ENCODE peak calls at places on chromosomes 11 and 22, in eight cellular contexts. One of them, this sample, is unnamed. For H3K9me3, the result is how much of the 10 kb centered on the place peaks cover.

GRCh38 chr11:78638704-78639380 is 64.2 kb upstream of the NARS2 start:
- DNase-seq in CD8-positive, alpha-beta memory T cell: no peak
- DNase-seq in IMR-90: no peak
- DNase-seq in endothelial cell of umbilical vein: no peak
- DNase-seq in iPS DF 6.9: no peak
- DNase-seq in Peyer's patch: no peak
- DNase-seq in pancreas: no peak
- DNase-seq in neural progenitor cell: no peak
- DNase-seq in this sample: no peak

GRCh38 chr11:80519591-80520258 is 1078.9 kb upstream of the TENM4 start:
- DNase-seq in CD8-positive, alpha-beta memory T cell: no peak
- DNase-seq in IMR-90: no peak
- DNase-seq in endothelial cell of umbilical vein: no peak
- DNase-seq in iPS DF 6.9: no peak
- DNase-seq in Peyer's patch: no peak
- DNase-seq in pancreas: no peak
- DNase-seq in neural progenitor cell: no peak
- DNase-seq in this sample: no peak

GRCh38 chr11:109123811-109124787 is 297.9 kb upstream of the C11orf87 start:
- DNase-seq in CD8-positive, alpha-beta memory T cell: no peak
- DNase-seq in IMR-90: peak
- DNase-seq in endothelial cell of umbilical vein: no peak
- DNase-seq in iPS DF 6.9: no peak
- DNase-seq in Peyer's patch: no peak
- DNase-seq in pancreas: no peak
- DNase-seq in neural progenitor cell: no peak
- DNase-seq in this sample: no peak

GRCh38 chr11:106601637-106602297 is 416.5 kb downstream of the GUCY1A2 start:
- DNase-seq in CD8-positive, alpha-beta memory T cell: no peak
- DNase-seq in IMR-90: no peak
- DNase-seq in endothelial cell of umbilical vein: no peak
- DNase-seq in iPS DF 6.9: no peak
- DNase-seq in Peyer's patch: no peak
- DNase-seq in pancreas: no peak
- DNase-seq in neural progenitor cell: no peak
- DNase-seq in this sample: no peak

GRCh38 chr22:35533365-35534029 is 7.1 kb upstream of the RASD2 start:
- DNase-seq in CD8-positive, alpha-beta memory T cell: no peak
- DNase-seq in IMR-90: no peak
- DNase-seq in endothelial cell of umbilical vein: no peak
- DNase-seq in iPS DF 6.9: no peak
- DNase-seq in Peyer's patch: no peak
- DNase-seq in pancreas: no peak
- DNase-seq in neural progenitor cell: no peak
- DNase-seq in this sample: no peak

GRCh38 chr22:21074092-21074715 is 28.5 kb downstream of the LRRC74B start:
- DNase-seq in CD8-positive, alpha-beta memory T cell: no peak
- DNase-seq in IMR-90: peak
- DNase-seq in endothelial cell of umbilical vein: no peak
- DNase-seq in iPS DF 6.9: no peak
- DNase-seq in Peyer's patch: no peak
- DNase-seq in pancreas: no peak
- DNase-seq in neural progenitor cell: no peak
- DNase-seq in this sample: no peak

GRCh38 chr11:76048763-76049162 is 157.5 kb downstream of the WNT11 start:
- DNase-seq in CD8-positive, alpha-beta memory T cell: peak
- DNase-seq in IMR-90: no peak
- DNase-seq in endothelial cell of umbilical vein: no peak
- DNase-seq in iPS DF 6.9: no peak
- DNase-seq in Peyer's patch: no peak
- DNase-seq in pancreas: no peak
- DNase-seq in neural progenitor cell: peak
- DNase-seq in this sample: no peak

GRCh38 chr22:32804036-32804435 is 2.5 kb downstream of the TIMP3 start:
- DNase-seq in CD8-positive, alpha-beta memory T cell: no peak
- DNase-seq in IMR-90: peak
- DNase-seq in endothelial cell of umbilical vein: no peak
- DNase-seq in iPS DF 6.9: no peak
- DNase-seq in Peyer's patch: no peak
- DNase-seq in pancreas: no peak
- DNase-seq in neural progenitor cell: no peak
- DNase-seq in this sample: no peak

GRCh38 chr11:111514216-111515031 is at the start of gene HOATZ:
- DNase-seq in CD8-positive, alpha-beta memory T cell: no peak
- DNase-seq in IMR-90: no peak
- DNase-seq in endothelial cell of umbilical vein: no peak
- DNase-seq in iPS DF 6.9: no peak
- DNase-seq in Peyer's patch: no peak
- DNase-seq in pancreas: no peak
- DNase-seq in neural progenitor cell: peak
- DNase-seq in this sample: no peak

GRCh38 chr11:114296190-114296978 is at the start of gene NNMT:
- DNase-seq in CD8-positive, alpha-beta memory T cell: no peak
- DNase-seq in IMR-90: peak
- DNase-seq in endothelial cell of umbilical vein: peak
- DNase-seq in iPS DF 6.9: no peak
- DNase-seq in Peyer's patch: no peak
- DNase-seq in pancreas: peak
- DNase-seq in neural progenitor cell: no peak
- DNase-seq in this sample: peak

GRCh38 chr11:114296979-114297372 is 777 bp downstream of the NNMT start:
- DNase-seq in CD8-positive, alpha-beta memory T cell: no peak
- DNase-seq in IMR-90: no peak
- DNase-seq in endothelial cell of umbilical vein: no peak
- DNase-seq in iPS DF 6.9: no peak
- DNase-seq in Peyer's patch: no peak
- DNase-seq in pancreas: no peak
- DNase-seq in neural progenitor cell: no peak
- DNase-seq in this sample: no peak

GRCh38 chr11:114301088-114301487 is 4.9 kb downstream of the NNMT start:
- DNase-seq in CD8-positive, alpha-beta memory T cell: no peak
- DNase-seq in IMR-90: no peak
- DNase-seq in endothelial cell of umbilical vein: no peak
- DNase-seq in iPS DF 6.9: no peak
- DNase-seq in Peyer's patch: no peak
- DNase-seq in pancreas: no peak
- DNase-seq in neural progenitor cell: no peak
- DNase-seq in this sample: no peak

GRCh38 chr11:114297806-114298700 is 1.9 kb downstream of the NNMT start:
- DNase-seq in CD8-positive, alpha-beta memory T cell: no peak
- DNase-seq in IMR-90: no peak
- DNase-seq in endothelial cell of umbilical vein: no peak
- DNase-seq in iPS DF 6.9: no peak
- DNase-seq in Peyer's patch: no peak
- DNase-seq in pancreas: no peak
- DNase-seq in neural progenitor cell: no peak
- DNase-seq in this sample: no peak

GRCh38 chr11:114298701-114299090 is 2.5 kb downstream of the NNMT start:
- DNase-seq in CD8-positive, alpha-beta memory T cell: no peak
- DNase-seq in IMR-90: no peak
- DNase-seq in endothelial cell of umbilical vein: no peak
- DNase-seq in iPS DF 6.9: no peak
- DNase-seq in Peyer's patch: no peak
- DNase-seq in pancreas: no peak
- DNase-seq in neural progenitor cell: no peak
- DNase-seq in this sample: no peak
- H3K4me3 ChIP-seq in CD8-positive, alpha-beta memory T cell: no peak
- H3K4me3 ChIP-seq in IMR-90: peak
- H3K4me3 ChIP-seq in endothelial cell of umbilical vein: peak
- H3K4me3 ChIP-seq in iPS DF 6.9: no peak
- H3K4me3 ChIP-seq in Peyer's patch: peak
- H3K4me3 ChIP-seq in pancreas: no peak
- H3K4me3 ChIP-seq in neural progenitor cell: no peak
- H3K4me3 ChIP-seq in this sample: no peak

GRCh38 chr11:29914203-29914930 is 102.5 kb downstream of the KCNA4 start:
- DNase-seq in CD8-positive, alpha-beta memory T cell: no peak
- DNase-seq in IMR-90: no peak
- DNase-seq in endothelial cell of umbilical vein: no peak
- DNase-seq in iPS DF 6.9: no peak
- DNase-seq in Peyer's patch: no peak
- DNase-seq in pancreas: no peak
- DNase-seq in neural progenitor cell: no peak
- DNase-seq in this sample: no peak

GRCh38 chr11:29913352-29913751 is 103.5 kb downstream of the KCNA4 start:
- DNase-seq in CD8-positive, alpha-beta memory T cell: no peak
- DNase-seq in IMR-90: no peak
- DNase-seq in endothelial cell of umbilical vein: no peak
- DNase-seq in iPS DF 6.9: no peak
- DNase-seq in Peyer's patch: no peak
- DNase-seq in pancreas: no peak
- DNase-seq in neural progenitor cell: no peak
- DNase-seq in this sample: no peak

GRCh38 chr11:29916040-29916439 is 100.8 kb downstream of the KCNA4 start:
- DNase-seq in CD8-positive, alpha-beta memory T cell: no peak
- DNase-seq in IMR-90: no peak
- DNase-seq in endothelial cell of umbilical vein: no peak
- DNase-seq in iPS DF 6.9: no peak
- DNase-seq in Peyer's patch: no peak
- DNase-seq in pancreas: no peak
- DNase-seq in neural progenitor cell: no peak
- DNase-seq in this sample: no peak
- H3K9me3 ChIP-seq in CD8-positive, alpha-beta memory T cell: under half
- H3K9me3 ChIP-seq in IMR-90: under half
- H3K9me3 ChIP-seq in endothelial cell of umbilical vein: under half
- H3K9me3 ChIP-seq in iPS DF 6.9: under half
- H3K9me3 ChIP-seq in Peyer's patch: under half
- H3K9me3 ChIP-seq in pancreas: under half
- H3K9me3 ChIP-seq in neural progenitor cell: under half
- H3K9me3 ChIP-seq in this sample: under half

GRCh38 chr22:46107089-46107664 is 43.1 kb upstream of the PPARA start:
- DNase-seq in CD8-positive, alpha-beta memory T cell: no peak
- DNase-seq in IMR-90: no peak
- DNase-seq in endothelial cell of umbilical vein: no peak
- DNase-seq in iPS DF 6.9: no peak
- DNase-seq in Peyer's patch: peak
- DNase-seq in pancreas: peak
- DNase-seq in neural progenitor cell: no peak
- DNase-seq in this sample: peak
- H3K4me3 ChIP-seq in CD8-positive, alpha-beta memory T cell: no peak
- H3K4me3 ChIP-seq in IMR-90: no peak
- H3K4me3 ChIP-seq in endothelial cell of umbilical vein: no peak
- H3K4me3 ChIP-seq in iPS DF 6.9: no peak
- H3K4me3 ChIP-seq in Peyer's patch: no peak
- H3K4me3 ChIP-seq in pancreas: no peak
- H3K4me3 ChIP-seq in neural progenitor cell: no peak
- H3K4me3 ChIP-seq in this sample: no peak

GRCh38 chr11:27064086-27064485 is 23.5 kb downstream of the BBOX1 start:
- DNase-seq in CD8-positive, alpha-beta memory T cell: no peak
- DNase-seq in IMR-90: no peak
- DNase-seq in endothelial cell of umbilical vein: no peak
- DNase-seq in iPS DF 6.9: no peak
- DNase-seq in Peyer's patch: no peak
- DNase-seq in pancreas: no peak
- DNase-seq in neural progenitor cell: no peak
- DNase-seq in this sample: no peak
- H3K9me3 ChIP-seq in CD8-positive, alpha-beta memory T cell: under half
- H3K9me3 ChIP-seq in IMR-90: under half
- H3K9me3 ChIP-seq in endothelial cell of umbilical vein: under half
- H3K9me3 ChIP-seq in iPS DF 6.9: under half
- H3K9me3 ChIP-seq in Peyer's patch: under half
- H3K9me3 ChIP-seq in pancreas: under half
- H3K9me3 ChIP-seq in neural progenitor cell: under half
- H3K9me3 ChIP-seq in this sample: under half

DNA sequence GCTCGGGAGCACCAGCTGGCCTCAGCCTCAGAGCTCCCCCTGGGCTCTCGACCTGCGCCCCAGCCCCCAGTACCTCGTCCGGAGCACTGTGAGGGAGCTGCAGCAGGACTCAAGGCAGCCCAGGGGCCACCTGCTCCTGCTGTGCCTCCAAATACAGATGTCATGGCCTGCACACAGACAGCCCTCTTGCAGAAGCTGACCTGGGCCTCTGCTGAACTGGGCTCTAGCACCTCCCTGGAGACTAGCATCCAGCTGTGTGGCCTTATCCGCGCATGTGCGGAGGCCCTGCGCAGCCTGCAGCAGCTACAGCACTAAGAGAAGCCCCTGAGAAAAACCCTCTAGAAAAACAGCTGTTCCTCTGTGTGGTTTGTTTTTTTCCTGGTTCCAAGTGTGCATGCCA is 918 bp upstream of the FAM89B start:
- DNase-seq in CD8-positive, alpha-beta memory T cell: no peak
- DNase-seq in IMR-90: no peak
- DNase-seq in endothelial cell of umbilical vein: no peak
- DNase-seq in iPS DF 6.9: no peak
- DNase-seq in Peyer's patch: no peak
- DNase-seq in pancreas: no peak
- DNase-seq in neural progenitor cell: no peak
- DNase-seq in this sample: no peak
- H3K4me3 ChIP-seq in CD8-positive, alpha-beta memory T cell: peak
- H3K4me3 ChIP-seq in IMR-90: no peak
- H3K4me3 ChIP-seq in endothelial cell of umbilical vein: no peak
- H3K4me3 ChIP-seq in iPS DF 6.9: no peak
- H3K4me3 ChIP-seq in Peyer's patch: peak
- H3K4me3 ChIP-seq in pancreas: peak
- H3K4me3 ChIP-seq in neural progenitor cell: peak
- H3K4me3 ChIP-seq in this sample: no peak

DNA sequence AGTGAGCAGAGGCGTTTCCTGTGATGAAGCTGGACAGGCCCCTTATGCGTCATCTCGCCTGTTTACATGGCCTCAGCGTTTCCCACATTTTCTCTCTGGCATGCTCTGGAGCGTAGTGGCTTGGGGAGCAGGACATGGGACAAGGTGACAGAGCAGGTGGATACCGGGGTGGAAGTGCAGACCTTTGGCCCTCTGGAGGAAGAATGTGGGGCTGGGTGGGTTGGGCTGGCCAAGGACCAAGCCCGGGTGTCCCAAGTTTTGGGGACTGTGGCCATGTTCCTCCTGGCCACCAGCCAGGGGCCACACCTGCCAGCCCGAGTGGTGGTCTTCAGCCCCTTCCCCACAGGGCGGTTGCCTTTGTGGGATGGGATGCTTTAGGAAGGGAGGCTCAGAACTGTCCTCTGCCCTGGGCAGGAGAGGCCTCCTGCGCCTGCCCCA is 446.6 kb downstream of the TBC1D22A start:
- DNase-seq in CD8-positive, alpha-beta memory T cell: no peak
- DNase-seq in IMR-90: peak
- DNase-seq in endothelial cell of umbilical vein: no peak
- DNase-seq in iPS DF 6.9: no peak
- DNase-seq in Peyer's patch: peak
- DNase-seq in pancreas: no peak
- DNase-seq in neural progenitor cell: no peak
- DNase-seq in this sample: peak
- H3K9me3 ChIP-seq in CD8-positive, alpha-beta memory T cell: under half
- H3K9me3 ChIP-seq in IMR-90: under half
- H3K9me3 ChIP-seq in endothelial cell of umbilical vein: under half
- H3K9me3 ChIP-seq in iPS DF 6.9: under half
- H3K9me3 ChIP-seq in Peyer's patch: under half
- H3K9me3 ChIP-seq in pancreas: under half
- H3K9me3 ChIP-seq in neural progenitor cell: under half
- H3K9me3 ChIP-seq in this sample: under half

DNA sequence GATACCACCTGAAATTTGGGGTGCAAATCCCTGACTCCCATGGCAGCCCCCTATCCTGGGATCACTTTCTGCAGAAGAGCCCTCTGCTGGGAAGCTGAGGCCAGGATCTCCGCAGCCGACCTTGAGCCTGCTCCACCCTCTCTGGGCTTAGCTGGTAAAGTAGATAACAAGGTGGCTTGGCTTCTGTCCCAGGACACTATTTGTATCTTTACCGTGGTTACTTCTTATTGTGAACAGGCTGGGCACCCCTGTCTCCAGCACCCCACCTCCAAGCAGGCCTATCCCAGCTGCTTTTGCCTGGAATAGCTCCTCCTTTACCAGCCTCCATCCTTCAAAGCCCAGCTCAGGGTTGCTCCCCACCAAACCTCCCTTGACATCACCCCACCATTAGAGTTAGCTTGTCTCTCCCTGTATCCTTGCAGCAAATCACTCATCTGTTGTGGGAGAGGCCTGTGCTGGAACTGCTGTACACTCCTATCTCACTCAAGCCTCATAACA is 35.2 kb upstream of the P2RY2 start:
- DNase-seq in CD8-positive, alpha-beta memory T cell: no peak
- DNase-seq in IMR-90: no peak
- DNase-seq in endothelial cell of umbilical vein: no peak
- DNase-seq in iPS DF 6.9: no peak
- DNase-seq in Peyer's patch: peak
- DNase-seq in pancreas: peak
- DNase-seq in neural progenitor cell: no peak
- DNase-seq in this sample: no peak
- H3K4me3 ChIP-seq in CD8-positive, alpha-beta memory T cell: no peak
- H3K4me3 ChIP-seq in IMR-90: no peak
- H3K4me3 ChIP-seq in endothelial cell of umbilical vein: no peak
- H3K4me3 ChIP-seq in iPS DF 6.9: no peak
- H3K4me3 ChIP-seq in Peyer's patch: no peak
- H3K4me3 ChIP-seq in pancreas: no peak
- H3K4me3 ChIP-seq in neural progenitor cell: no peak
- H3K4me3 ChIP-seq in this sample: no peak